ENCODE peak calls at places on chromosomes 4 and X, in ten cellular contexts. I is pancreas, O is DND-41, Q is stomach, J is IMR-90, U is bronchial epithelial cell, L is heart left ventricle, K is tibial artery, F is brain microvascular endothelial cell, N is endothelial cell. S is an unnamed sample.

GRCh38 chr4:39353478-39354177 is 12.5 kb downstream of the RFC1 start:
- DNase-seq in F (no peak), N (no peak), J (peak), Q (no peak), L (no peak), O (peak), K (no peak), I (no peak), U (peak), S (peak)

GRCh38 chrX:9746148-9746880 is 19.3 kb downstream of the GPR143 start:
- DNase-seq in L (no peak), U (peak), K (no peak), O (no peak), J (peak), I (no peak), Q (no peak), F (peak), N (no peak), S (no peak)

GRCh38 chr4:57190651-57191481 is 80.7 kb upstream of the IGFBP7 start:
- DNase-seq in Q (no peak), O (peak), I (peak), N (peak), L (no peak), F (peak), J (peak), K (no peak), U (peak), S (peak)

GRCh38 chr4:16598241-16599224 is 299.9 kb downstream of the LDB2 start:
- DNase-seq in L (no peak), O (no peak), Q (no peak), F (peak), K (no peak), N (no peak), J (peak), U (no peak), I (no peak), S (no peak)

GRCh38 chr4:28462766-28463165 is 1602.1 kb downstream of the STIM2 start:
- DNase-seq in O (no peak), L (no peak), K (no peak), J (peak), Q (no peak), U (no peak), N (no peak), I (no peak), F (no peak), S (no peak)

GRCh38 chrX:24235084-24235710 is 78.7 kb downstream of the SUPT20HL2 start:
- DNase-seq in U (no peak), J (no peak), N (no peak), L (no peak), I (no peak), K (no peak), O (no peak), F (no peak), Q (no peak), S (no peak)

GRCh38 chr4:146488495-146489174 is 33.1 kb downstream of the SLC10A7 start:
- DNase-seq in Q (no peak), U (no peak), N (no peak), I (no peak), K (no peak), J (peak), L (no peak), O (peak), F (peak), S (no peak)

GRCh38 chr4:112889619-112890294 is 159.7 kb upstream of the ANK2 start:
- DNase-seq in U (peak), J (peak), K (no peak), L (no peak), N (no peak), Q (no peak), F (peak), O (no peak), I (no peak), S (no peak)

GRCh38 chrX:78514852-78515251 is 144.3 kb downstream of the RTL3 start:
- DNase-seq in L (no peak), K (no peak), F (no peak), N (no peak), O (no peak), U (peak), I (no peak), J (no peak), Q (no peak), S (no peak)

GRCh38 chr4:25051534-25051933 is 20.8 kb upstream of the LGI2 start:
- DNase-seq in O (no peak), U (no peak), N (no peak), F (no peak), I (no peak), J (no peak), K (no peak), L (no peak), Q (no peak), S (no peak)

GRCh38 chr4:75434105-75434504 is 80.1 kb downstream of the RCHY1 start:
- DNase-seq in K (no peak), Q (no peak), F (no peak), J (no peak), N (no peak), O (no peak), U (no peak), I (no peak), L (no peak), S (no peak)

GRCh38 chr4:75429208-75429607 is 85.0 kb downstream of the RCHY1 start:
- DNase-seq in Q (no peak), F (no peak), L (no peak), J (no peak), I (no peak), U (no peak), N (no peak), K (no peak), O (no peak), S (no peak)

GRCh38 chr4:75432683-75433082 is 81.5 kb downstream of the RCHY1 start:
- DNase-seq in F (peak), J (peak), U (peak), O (peak), N (peak), L (no peak), Q (no peak), K (no peak), I (no peak), S (peak)
- TF ChIP-seq CTCF in F (peak), J (peak), U (peak), O (peak), N (peak), L (no peak), Q (no peak), K (no peak), I (no peak), S (no peak)

GRCh38 chr4:71189471-71189870 is 149.3 kb upstream of the SLC4A4 start:
- DNase-seq in O (no peak), N (no peak), F (peak), U (peak), K (no peak), Q (no peak), I (no peak), L (no peak), J (peak), S (no peak)
- TF ChIP-seq CTCF in O (no peak), N (no peak), F (peak), U (peak), K (no peak), Q (no peak), I (no peak), L (no peak), J (peak), S (no peak)

GRCh38 chrX:102659790-102660757 is 8.8 kb downstream of the GPRASP1 start:
- DNase-seq in N (peak), K (peak), U (peak), J (peak), I (peak), O (no peak), L (peak), Q (peak), F (peak), S (peak)
- TF ChIP-seq CTCF in N (no peak), K (peak), U (no peak), J (no peak), I (no peak), O (no peak), L (no peak), Q (peak), F (peak), S (no peak)

DNA sequence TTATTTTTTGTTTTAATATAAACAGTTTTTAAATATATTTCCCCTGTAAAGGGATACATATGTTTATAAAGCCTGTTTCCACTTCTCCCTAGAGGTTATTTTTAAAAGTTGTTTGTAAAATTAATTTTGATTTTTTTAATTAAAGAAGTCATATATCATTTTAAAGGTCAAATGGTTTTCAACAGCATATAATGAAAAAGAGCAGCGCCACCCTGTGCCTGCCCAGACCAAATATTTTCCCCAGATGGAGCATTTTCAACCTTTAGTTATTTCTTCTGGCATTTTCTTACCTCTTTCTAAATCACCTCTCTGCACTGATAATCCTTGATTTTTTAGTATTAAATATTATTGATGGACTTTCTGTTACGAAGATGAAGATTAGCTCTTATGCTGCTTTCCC is 21.0 kb downstream of the MSX1 start:
- DNase-seq in Q (no peak), U (no peak), K (no peak), J (no peak), I (no peak), O (no peak), F (no peak), N (no peak), L (no peak), S (no peak)
- TF ChIP-seq CTCF in Q (no peak), U (peak), K (no peak), J (peak), I (no peak), O (peak), F (peak), N (no peak), L (peak), S (peak)

DNA sequence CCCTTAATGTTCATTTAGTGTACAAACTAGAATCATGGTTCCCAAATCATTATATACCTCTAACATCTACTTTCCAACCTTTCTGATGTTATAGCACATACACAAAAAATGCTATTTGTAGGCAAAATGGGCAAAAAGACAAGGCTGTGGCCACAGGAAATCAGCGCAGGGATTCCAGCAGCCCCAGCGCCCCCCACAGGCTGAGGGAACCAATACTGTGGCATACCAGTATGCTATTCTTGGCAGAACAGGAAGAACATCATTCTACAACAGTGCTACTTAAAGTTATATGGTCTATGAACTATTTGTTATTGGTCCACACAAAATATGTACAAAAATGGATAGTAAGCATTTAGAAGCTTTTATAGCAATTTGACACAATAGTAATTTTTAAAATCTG is 25.3 kb downstream of the STEEP1 start:
- DNase-seq in K (no peak), N (peak), F (no peak), O (no peak), L (no peak), J (no peak), Q (no peak), I (no peak), U (no peak), S (peak)
- TF ChIP-seq CTCF in K (no peak), N (no peak), F (peak), O (no peak), L (no peak), J (no peak), Q (no peak), I (no peak), U (no peak), S (no peak)

DNA sequence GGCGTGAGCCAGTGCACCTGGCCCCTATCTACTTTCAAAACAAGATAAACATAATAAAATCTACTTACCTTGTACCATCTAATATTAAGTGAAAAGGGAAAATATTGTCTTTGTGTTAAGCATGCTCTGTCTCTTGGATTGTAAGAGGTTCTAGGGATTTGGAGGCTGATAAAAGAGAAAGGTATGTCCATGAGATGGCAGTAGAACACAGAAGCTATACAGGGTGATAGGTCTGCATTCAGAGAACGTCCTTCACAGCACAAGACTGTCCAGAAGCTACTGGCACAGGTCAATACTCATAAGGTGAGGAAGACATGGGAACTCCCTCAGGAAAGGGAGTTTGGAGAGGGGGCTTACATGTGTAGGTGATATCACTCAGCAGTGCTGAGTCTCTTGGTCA is 135.5 kb downstream of the TMEM47 start:
- DNase-seq in O (no peak), Q (no peak), K (no peak), F (no peak), J (peak), U (peak), L (no peak), N (no peak), I (no peak), S (no peak)
- TF ChIP-seq CTCF in O (no peak), Q (no peak), K (no peak), F (no peak), J (no peak), U (peak), L (no peak), N (no peak), I (no peak), S (no peak)

GRCh38 chrX:86171366-86171765 is 23.1 kb downstream of the DACH2 start:
- DNase-seq in U (peak), N (peak), F (peak), J (peak), K (no peak), O (no peak), L (no peak), Q (no peak), I (no peak), S (no peak)
- TF ChIP-seq CTCF in U (peak), N (peak), F (peak), J (peak), K (no peak), O (peak), L (peak), Q (no peak), I (no peak), S (no peak)

GRCh38 chrX:8036914-8037313 is 109.7 kb upstream of the PNPLA4 start:
- DNase-seq in J (no peak), L (no peak), Q (no peak), O (no peak), F (no peak), U (no peak), I (no peak), N (no peak), K (no peak), S (no peak)
- TF ChIP-seq CTCF in J (no peak), L (no peak), Q (no peak), O (no peak), F (no peak), U (no peak), I (no peak), N (no peak), K (no peak), S (no peak)